ENCODE peak calls at places on chromosomes 13 and 19, in eight cellular contexts. Z is AG04450, K is GM23338, H is brain microvascular endothelial cell, N is colonic mucosa, E is tibial artery, S is fibroblast of villous mesenchyme, B is transverse colon. Q is an unnamed sample.

GRCh38 chr13:35489050-35489449 is 12.6 kb upstream of the MAB21L1 start:
- DNase-seq in Z (no peak), K (no peak), H (no peak), N (no peak), E (no peak), S (peak), B (no peak), Q (no peak)

GRCh38 chr13:100106005-100106404 is 17.1 kb downstream of the PCCA start:
- DNase-seq in Z (no peak), K (no peak), H (no peak), N (no peak), E (no peak), S (peak), B (no peak), Q (no peak)

GRCh38 chr19:52428937-52429336 is at the start of gene ZNF534:
- DNase-seq in Z (no peak), K (no peak), H (no peak), N (no peak), E (no peak), S (peak), B (no peak), Q (no peak)

GRCh38 chr19:43809762-43810696 is 7.8 kb upstream of the LYPD5 start:
- DNase-seq in Z (peak), K (peak), H (peak), N (no peak), E (no peak), S (peak), B (no peak), Q (peak)

GRCh38 chr13:22073718-22074117 is 402.8 kb downstream of the FGF9 start:
- DNase-seq in Z (no peak), K (no peak), H (no peak), N (no peak), E (no peak), S (no peak), B (no peak), Q (no peak)

GRCh38 chr13:52395704-52396103 is 10.3 kb downstream of the THSD1 start:
- DNase-seq in Z (no peak), K (no peak), H (no peak), N (no peak), E (no peak), S (no peak), B (no peak), Q (no peak)

GRCh38 chr19:5092444-5092843 is 123.5 kb downstream of the KDM4B start:
- DNase-seq in Z (no peak), K (no peak), H (no peak), N (no peak), E (no peak), S (no peak), B (no peak), Q (no peak)

GRCh38 chr13:113855012-113855921 is 8.6 kb downstream of the GAS6 start:
- DNase-seq in Z (no peak), K (no peak), H (no peak), N (peak), E (peak), S (peak), B (peak), Q (no peak)

GRCh38 chr19:15195381-15195964 is 5.3 kb downstream of the NOTCH3 start:
- DNase-seq in Z (no peak), K (peak), H (peak), N (peak), E (peak), S (peak), B (peak), Q (peak)

GRCh38 chr19:10762656-10763055 is 44.8 kb downstream of the DNM2 start:
- DNase-seq in Z (no peak), K (peak), H (no peak), N (peak), E (no peak), S (no peak), B (peak), Q (no peak)

GRCh38 chr19:1813837-1814217 is 1.8 kb upstream of the ATP8B3 start:
- DNase-seq in Z (no peak), K (no peak), H (no peak), N (no peak), E (no peak), S (no peak), B (no peak), Q (no peak)

GRCh38 chr19:1811942-1812425 is at the start of gene ATP8B3:
- DNase-seq in Z (no peak), K (peak), H (no peak), N (no peak), E (no peak), S (no peak), B (no peak), Q (no peak)

GRCh38 chr19:1814391-1814790 is 2.3 kb upstream of the ATP8B3 start:
- DNase-seq in Z (no peak), K (no peak), H (no peak), N (no peak), E (no peak), S (no peak), B (no peak), Q (no peak)

GRCh38 chr19:1812426-1813196 is 535 bp upstream of the ATP8B3 start:
- DNase-seq in Z (peak), K (peak), H (peak), N (peak), E (peak), S (peak), B (peak), Q (peak)

DNA sequence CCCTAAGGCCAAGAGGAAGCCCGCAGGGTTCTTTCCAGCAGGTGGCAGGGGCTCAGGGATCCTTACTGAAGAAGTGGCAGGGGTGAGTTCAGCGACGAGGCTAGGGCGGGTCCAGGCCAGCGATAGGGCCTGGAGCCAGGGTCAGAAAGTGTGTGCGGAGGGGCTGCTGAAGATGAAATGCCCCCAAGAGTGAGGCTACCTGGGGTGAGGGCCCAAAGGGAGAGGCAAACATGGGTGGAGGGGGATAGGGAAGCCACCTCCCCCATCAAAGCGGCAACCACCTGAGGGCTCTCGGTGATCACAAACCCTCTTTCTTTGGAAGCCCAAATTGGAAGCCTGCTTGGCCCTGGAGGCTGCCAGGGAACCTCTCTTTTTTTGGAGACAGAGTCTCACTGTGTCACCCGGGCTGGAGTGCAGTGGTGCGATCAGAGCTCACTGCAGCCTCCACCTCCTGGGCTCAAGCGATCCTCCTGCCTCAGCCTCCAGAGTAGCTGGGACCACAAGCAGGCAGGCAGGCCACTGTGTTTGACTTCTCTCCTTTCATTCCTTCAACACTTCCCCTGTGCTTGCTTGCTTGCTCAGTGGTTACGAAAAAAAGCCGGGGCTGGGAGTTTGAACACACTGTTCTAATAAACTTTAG is 1.2 kb upstream of the ATP8B3 start:
- DNase-seq in Z (no peak), K (no peak), H (no peak), N (no peak), E (no peak), S (no peak), B (no peak), Q (no peak)
- H3K4me3 ChIP-seq in Z (peak), K (peak), H (peak), N (peak), E (peak), S (peak), B (peak), Q (peak)

GRCh38 chr19:13096968-13097330 is 5.7 kb downstream of the LYL1 start:
- DNase-seq in Z (no peak), K (no peak), H (no peak), N (no peak), E (no peak), S (no peak), B (no peak), Q (no peak)

GRCh38 chr19:13100031-13100588 is 2.5 kb downstream of the LYL1 start:
- DNase-seq in Z (no peak), K (no peak), H (no peak), N (no peak), E (no peak), S (no peak), B (no peak), Q (no peak)

GRCh38 chr19:13097331-13098258 is 5.1 kb downstream of the LYL1 start:
- DNase-seq in Z (no peak), K (peak), H (no peak), N (no peak), E (peak), S (no peak), B (no peak), Q (no peak)

GRCh38 chr19:13099073-13099999 is 3.3 kb downstream of the LYL1 start:
- DNase-seq in Z (no peak), K (peak), H (no peak), N (peak), E (peak), S (peak), B (peak), Q (no peak)

GRCh38 chr19:13098291-13099072 is 4.2 kb downstream of the LYL1 start:
- DNase-seq in Z (no peak), K (peak), H (no peak), N (peak), E (no peak), S (peak), B (no peak), Q (no peak)
- TF ChIP-seq CTCF in Z (no peak), K (no peak), H (no peak), N (no peak), E (no peak), S (no peak), B (no peak), Q (no peak)

DNA sequence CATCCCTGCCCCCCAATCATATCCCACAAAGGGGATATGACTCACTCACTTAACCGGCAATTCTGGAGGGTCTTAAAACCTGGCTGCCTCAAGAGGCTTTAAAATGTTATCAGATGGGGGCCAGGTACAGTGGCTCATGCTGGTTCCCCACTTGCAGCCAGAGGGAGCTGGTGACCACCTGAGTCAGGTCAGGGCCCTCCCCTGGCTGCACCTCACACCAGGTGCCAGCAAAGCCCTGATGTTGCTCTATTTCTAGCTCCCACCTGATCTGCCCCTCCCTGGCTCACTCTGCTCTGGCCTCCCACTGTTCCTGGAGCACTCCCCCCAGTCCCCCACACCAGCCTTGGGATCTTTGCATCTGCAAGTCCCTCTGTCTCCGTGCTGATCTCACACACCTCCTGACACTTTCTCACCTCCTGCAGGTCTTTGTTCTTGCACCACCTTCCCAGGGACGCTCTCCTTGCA is 14.2 kb downstream of the HPN start:
- DNase-seq in Z (no peak), K (peak), H (no peak), N (no peak), E (no peak), S (no peak), B (no peak), Q (no peak)
- H3K4me3 ChIP-seq in Z (no peak), K (peak), H (no peak), N (no peak), E (no peak), S (no peak), B (no peak), Q (no peak)

DNA sequence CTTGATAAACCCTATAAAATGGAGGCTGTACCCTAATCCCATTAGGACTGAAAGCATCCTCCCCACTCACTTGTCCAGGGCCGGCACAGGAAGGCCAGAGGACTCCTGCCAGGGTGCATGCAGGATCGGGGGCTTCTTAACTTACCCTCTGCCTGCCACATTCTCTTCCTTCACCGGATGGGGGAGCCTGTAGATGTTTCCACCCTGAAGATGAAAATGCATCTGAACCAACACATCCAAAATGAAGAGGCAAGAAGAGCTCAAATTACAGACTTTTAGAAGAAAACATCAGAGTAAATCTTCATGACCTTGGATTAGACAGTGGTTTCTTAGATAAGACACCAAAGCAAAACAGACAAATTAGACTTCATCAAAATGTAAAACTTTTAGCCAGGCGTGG is 25.9 kb upstream of the NAPA start:
- DNase-seq in Z (peak), K (peak), H (peak), N (no peak), E (no peak), S (peak), B (no peak), Q (peak)
- TF ChIP-seq CTCF in Z (peak), K (peak), H (peak), N (no peak), E (peak), S (peak), B (no peak), Q (peak)

GRCh38 chr19:7914598-7915045 is at the start of gene TGFBR3L:
- DNase-seq in Z (no peak), K (no peak), H (no peak), N (no peak), E (no peak), S (no peak), B (no peak), Q (no peak)
- H3K4me3 ChIP-seq in Z (no peak), K (peak), H (no peak), N (no peak), E (no peak), S (no peak), B (no peak), Q (no peak)

GRCh38 chr19:48872182-48872883 is at the start of gene PPP1R15A:
- DNase-seq in Z (peak), K (peak), H (peak), N (peak), E (peak), S (peak), B (peak), Q (peak)
- TF ChIP-seq CTCF in Z (no peak), K (no peak), H (no peak), N (no peak), E (no peak), S (no peak), B (peak), Q (no peak)

GRCh38 chr19:38402623-38402966 is 298 bp upstream of the FAM98C start:
- DNase-seq in Z (no peak), K (no peak), H (no peak), N (no peak), E (no peak), S (no peak), B (no peak), Q (no peak)
- H3K4me3 ChIP-seq in Z (peak), K (peak), H (peak), N (peak), E (peak), S (peak), B (peak), Q (peak)

GRCh38 chr13:30742896-30743295 is 7.6 kb downstream of the ALOX5AP start:
- DNase-seq in Z (no peak), K (no peak), H (no peak), N (no peak), E (no peak), S (no peak), B (no peak), Q (no peak)

GRCh38 chr13:30744056-30744684 is 8.8 kb downstream of the ALOX5AP start:
- DNase-seq in Z (no peak), K (no peak), H (peak), N (peak), E (no peak), S (peak), B (peak), Q (no peak)

GRCh38 chr13:30745917-30746686 is 10.8 kb downstream of the ALOX5AP start:
- DNase-seq in Z (no peak), K (no peak), H (no peak), N (peak), E (no peak), S (peak), B (peak), Q (no peak)

GRCh38 chr13:30743319-30744055 is 8.1 kb downstream of the ALOX5AP start:
- DNase-seq in Z (peak), K (no peak), H (peak), N (peak), E (peak), S (peak), B (peak), Q (peak)

DNA sequence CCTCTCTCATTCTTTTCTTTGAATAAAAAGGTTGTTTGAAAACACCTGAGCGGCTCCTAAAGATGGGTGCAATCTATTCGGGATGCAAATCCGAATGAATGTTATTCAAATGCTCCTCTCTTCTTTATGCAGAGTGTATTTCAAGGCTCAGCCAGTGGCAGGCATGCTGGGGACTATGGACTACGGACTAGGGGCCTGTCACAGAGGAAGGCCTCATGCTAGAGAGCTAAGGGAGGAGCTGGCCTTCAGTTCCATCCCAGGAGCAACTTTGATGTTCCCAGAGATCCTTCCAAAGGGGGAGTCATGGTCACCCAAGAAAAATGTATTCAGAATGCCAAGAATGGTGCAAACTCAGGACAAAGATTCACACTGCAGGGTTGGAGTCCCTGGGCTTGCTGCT is 9.3 kb downstream of the ALOX5AP start:
- DNase-seq in Z (no peak), K (no peak), H (no peak), N (no peak), E (no peak), S (no peak), B (no peak), Q (no peak)
- TF ChIP-seq CTCF in Z (no peak), K (no peak), H (no peak), N (no peak), E (no peak), S (no peak), B (no peak), Q (no peak)

DNA sequence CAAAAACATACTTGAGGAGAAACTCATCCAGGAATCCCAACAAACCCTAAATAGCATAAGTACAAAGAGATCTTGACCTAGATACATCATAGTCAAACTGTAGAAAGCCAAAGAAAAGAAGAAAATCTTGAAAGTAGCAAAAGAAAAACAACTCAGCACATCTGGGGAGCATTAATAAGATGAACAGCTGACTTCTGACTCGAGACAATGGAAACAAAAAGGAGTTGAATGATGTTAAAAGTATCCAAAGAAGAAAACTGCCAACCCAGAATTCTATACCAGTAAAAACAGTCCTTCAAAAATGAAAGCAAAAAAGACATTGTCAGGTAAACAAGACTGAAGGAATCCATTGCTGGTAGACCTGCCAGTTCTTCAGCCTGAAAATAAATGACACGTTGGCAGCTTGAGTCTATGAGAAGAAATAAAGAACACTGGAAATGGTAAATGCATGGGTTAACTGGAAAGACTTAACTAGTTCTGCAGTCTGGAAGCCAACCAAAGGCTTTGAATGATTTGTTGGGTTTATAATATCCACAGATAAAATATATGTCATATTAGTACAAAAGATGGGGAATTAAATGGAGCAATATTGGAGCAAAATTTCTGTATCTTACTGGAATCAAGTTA is 46.8 kb downstream of the TSSK6 start:
- DNase-seq in Z (no peak), K (no peak), H (no peak), N (no peak), E (no peak), S (no peak), B (no peak), Q (peak)
- H3K4me3 ChIP-seq in Z (no peak), K (no peak), H (no peak), N (no peak), E (no peak), S (no peak), B (no peak), Q (no peak)

Q was measured in fibroblast of the aortic adventitia.